ENCODE peak calls at places on chromosomes 7 and 10, in six cellular contexts. H is neural progenitor cell, W is ovary, J is H9, C is adrenal gland, D is aorta. O is an unnamed sample. For H3K27me3, the result is how much of the 10 kb centered on the place peaks cover.

GRCh38 chr10:73838827-73839226 is 27.4 kb upstream of the NDST2 start:
- DNase-seq in C (no peak), H (no peak), J (no peak), W (no peak), D (no peak), O (no peak)

GRCh38 chr7:105610165-105610930 is 29.1 kb upstream of the EFCAB10 start:
- DNase-seq in J (no peak), H (no peak), D (peak), C (no peak), W (no peak), O (peak)

GRCh38 chr7:76108540-76109233 is 60.8 kb downstream of the MDH2 start:
- DNase-seq in H (no peak), W (peak), C (peak), J (no peak), D (no peak), O (peak)

GRCh38 chr7:70728873-70729552 is 402.9 kb upstream of the GALNT17 start:
- DNase-seq in D (no peak), H (peak), W (no peak), C (no peak), J (peak), O (no peak)

GRCh38 chr7:111516612-111517011 is 45.7 kb downstream of the IMMP2L start:
- DNase-seq in J (no peak), H (no peak), D (no peak), C (no peak), W (no peak), O (no peak)

GRCh38 chr7:140506788-140507464 is 27.6 kb upstream of the MKRN1 start:
- DNase-seq in C (no peak), H (peak), D (no peak), W (peak), J (peak), O (no peak)

GRCh38 chr7:48636391-48637015 is 287.8 kb upstream of the CDC14C start:
- DNase-seq in J (no peak), W (no peak), C (no peak), H (no peak), D (no peak), O (no peak)

GRCh38 chr10:23421397-23421796 is 17.5 kb upstream of the OTUD1 start:
- DNase-seq in D (no peak), H (no peak), J (no peak), C (no peak), W (no peak), O (no peak)

GRCh38 chr7:80481196-80481884 is 30.5 kb downstream of the GNAT3 start:
- DNase-seq in H (no peak), J (no peak), C (no peak), W (no peak), D (no peak), O (no peak)

GRCh38 chr10:114751856-114752255 is 69.7 kb upstream of the FHIP2A start:
- DNase-seq in W (no peak), C (no peak), J (no peak), H (no peak), D (no peak), O (no peak)

GRCh38 chr7:112112822-112113255 is 93.4 kb downstream of the DOCK4 start:
- DNase-seq in J (no peak), D (no peak), W (peak), H (no peak), C (peak), O (no peak)

GRCh38 chr7:43572516-43573049 is 10.3 kb upstream of the STK17A start:
- DNase-seq in D (no peak), J (no peak), H (no peak), W (no peak), C (peak), O (no peak)

GRCh38 chr7:56046728-56047445 is 4.4 kb downstream of the PSPH start:
- DNase-seq in C (no peak), J (no peak), H (peak), D (no peak), W (no peak), O (peak)

GRCh38 chr7:82105463-82105862 is 335.6 kb upstream of the HGF start:
- DNase-seq in W (no peak), J (no peak), D (no peak), H (no peak), C (no peak), O (no peak)

GRCh38 chr7:120337308-120337907 is 64.4 kb downstream of the KCND2 start:
- DNase-seq in J (no peak), C (no peak), H (peak), D (no peak), W (no peak), O (no peak)

GRCh38 chr7:144736880-144737493 is 98.9 kb downstream of the TPK1 start:
- DNase-seq in C (no peak), W (no peak), D (no peak), H (no peak), J (no peak), O (no peak)

GRCh38 chr7:130921391-130922180 is 187.6 kb upstream of the KLF14 start:
- DNase-seq in W (peak), C (peak), H (peak), D (peak), J (no peak), O (no peak)

GRCh38 chr7:24138366-24138765 is 145.6 kb upstream of the NPY start:
- DNase-seq in C (no peak), J (no peak), H (no peak), D (no peak), W (no peak), O (no peak)

GRCh38 chr7:101625076-101625914 is 3.8 kb downstream of the MYL10 start:
- DNase-seq in H (peak), D (no peak), C (no peak), W (no peak), J (no peak), O (no peak)

GRCh38 chr10:75403144-75404022 is 1.8 kb upstream of the ZNF503 start:
- DNase-seq in C (peak), D (peak), W (peak), H (peak), J (peak), O (peak)

GRCh38 chr10:92530421-92530820 is 43.5 kb downstream of the IDE start:
- DNase-seq in D (no peak), J (no peak), W (no peak), C (no peak), H (no peak), O (no peak)

GRCh38 chr10:121057291-121057690 is 206.1 kb downstream of the WDR11 start:
- DNase-seq in W (no peak), H (no peak), D (no peak), J (no peak), C (no peak), O (no peak)

GRCh38 chr7:91892821-91893340 is 12.4 kb upstream of the MTERF1 start:
- DNase-seq in W (no peak), D (no peak), H (peak), C (no peak), J (no peak), O (no peak)

GRCh38 chr10:127117125-127117524 is 79.3 kb downstream of the INSYN2A start:
- DNase-seq in C (peak), H (peak), D (peak), W (peak), J (peak), O (peak)

GRCh38 chr7:121504478-121504877 is 108.4 kb upstream of the FAM3C start:
- DNase-seq in D (no peak), J (peak), W (no peak), H (no peak), C (peak), O (no peak)

GRCh38 chr7:875051-875450 is 1.3 kb upstream of the GET4 start:
- DNase-seq in D (no peak), H (peak), W (no peak), J (no peak), C (no peak), O (no peak)

GRCh38 chr7:39413866-39414668 is 152.1 kb upstream of the YAE1 start:
- DNase-seq in H (peak), W (peak), D (peak), J (peak), C (peak), O (peak)

GRCh38 chr10:5252177-5253037 is 55.8 kb downstream of the AKR1C4 start:
- DNase-seq in C (no peak), W (no peak), D (no peak), H (peak), J (peak), O (no peak)

GRCh38 chr7:20737840-20738448 is 48.7 kb downstream of the SP8 start:
- DNase-seq in W (no peak), H (no peak), C (no peak), D (no peak), J (no peak), O (no peak)

GRCh38 chr7:142807855-142808460 is 37.2 kb downstream of the PRSS2 start:
- DNase-seq in H (no peak), J (no peak), W (no peak), D (no peak), C (no peak), O (no peak)

GRCh38 chr10:132112611-132113010 is 46.9 kb downstream of the JAKMIP3 start:
- DNase-seq in H (no peak), J (no peak), C (no peak), W (no peak), D (no peak), O (no peak)

GRCh38 chr7:29319719-29320521 is 125.3 kb downstream of the CHN2 start:
- DNase-seq in H (no peak), D (no peak), W (no peak), C (no peak), J (no peak), O (no peak)

GRCh38 chr7:149787428-149788299 is 14.3 kb upstream of the ZNF467 start:
- DNase-seq in C (no peak), D (peak), H (peak), J (peak), W (no peak), O (no peak)
- H3K27me3 ChIP-seq in C (under half), D (under half), H (half or more), J (under half), W (under half), O (under half)

DNA sequence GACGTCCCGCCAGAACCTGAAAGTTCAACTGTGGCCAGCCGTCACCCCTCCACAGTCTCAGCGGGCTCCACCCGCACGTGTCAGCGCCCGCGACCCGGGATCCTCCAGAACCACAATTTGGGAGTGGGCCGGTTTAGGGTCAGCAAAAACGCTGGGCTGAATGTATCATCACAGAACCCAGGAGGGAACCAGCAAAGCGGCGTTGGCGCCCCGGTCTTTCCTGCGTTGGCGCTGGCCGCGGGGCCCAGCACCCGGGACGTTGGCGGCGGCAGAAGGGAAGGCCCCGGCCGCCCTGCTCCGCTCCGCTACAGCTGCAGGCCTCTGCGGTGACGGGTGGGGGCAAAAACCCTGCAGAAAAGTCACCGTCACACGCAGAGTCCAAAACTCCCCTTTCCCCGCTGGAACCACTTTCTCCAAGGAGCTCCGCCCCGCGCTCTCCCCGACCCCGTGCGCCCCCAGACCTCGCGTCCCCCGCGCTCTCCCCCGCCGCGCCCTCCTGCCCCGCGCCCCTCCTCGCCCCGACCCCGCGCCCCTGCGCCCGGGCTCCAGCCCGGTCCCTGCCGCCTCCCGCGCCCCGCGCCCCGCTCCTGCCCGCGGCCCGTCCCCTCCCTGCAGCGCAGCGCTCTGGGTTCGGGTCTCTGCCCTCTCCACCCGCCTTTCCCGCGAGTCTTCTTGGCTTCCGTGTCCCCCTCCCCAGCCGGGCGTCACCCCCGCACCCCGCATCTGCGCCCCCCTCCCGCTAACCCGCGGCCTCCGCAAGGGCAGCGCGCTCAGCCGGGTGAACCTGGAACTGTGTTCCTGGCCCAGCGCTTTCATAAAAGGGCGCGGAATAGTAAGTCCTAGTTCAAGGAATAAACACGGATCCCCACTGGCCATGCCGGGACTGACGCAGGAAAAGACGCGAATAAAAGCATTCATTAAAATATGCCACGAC is 24.0 kb upstream of the RNF32 start:
- DNase-seq in D (no peak), W (no peak), H (peak), C (no peak), J (no peak), O (no peak)
- H3K27me3 ChIP-seq in D (under half), W (under half), H (under half), C (under half), J (under half), O (under half)

GRCh38 chr10:8042032-8042863 is 12.2 kb upstream of the GATA3 start:
- DNase-seq in H (peak), D (peak), W (no peak), J (no peak), C (no peak), O (no peak)

GRCh38 chr10:8039323-8039922 is 15.1 kb upstream of the GATA3 start:
- DNase-seq in W (no peak), C (no peak), D (no peak), H (peak), J (no peak), O (no peak)

GRCh38 chr10:8040651-8041050 is 13.8 kb upstream of the GATA3 start:
- DNase-seq in C (no peak), J (no peak), H (no peak), D (no peak), W (no peak), O (no peak)

GRCh38 chr10:8042864-8043568 is 11.5 kb upstream of the GATA3 start:
- DNase-seq in W (no peak), J (peak), D (peak), C (no peak), H (peak), O (no peak)

DNA sequence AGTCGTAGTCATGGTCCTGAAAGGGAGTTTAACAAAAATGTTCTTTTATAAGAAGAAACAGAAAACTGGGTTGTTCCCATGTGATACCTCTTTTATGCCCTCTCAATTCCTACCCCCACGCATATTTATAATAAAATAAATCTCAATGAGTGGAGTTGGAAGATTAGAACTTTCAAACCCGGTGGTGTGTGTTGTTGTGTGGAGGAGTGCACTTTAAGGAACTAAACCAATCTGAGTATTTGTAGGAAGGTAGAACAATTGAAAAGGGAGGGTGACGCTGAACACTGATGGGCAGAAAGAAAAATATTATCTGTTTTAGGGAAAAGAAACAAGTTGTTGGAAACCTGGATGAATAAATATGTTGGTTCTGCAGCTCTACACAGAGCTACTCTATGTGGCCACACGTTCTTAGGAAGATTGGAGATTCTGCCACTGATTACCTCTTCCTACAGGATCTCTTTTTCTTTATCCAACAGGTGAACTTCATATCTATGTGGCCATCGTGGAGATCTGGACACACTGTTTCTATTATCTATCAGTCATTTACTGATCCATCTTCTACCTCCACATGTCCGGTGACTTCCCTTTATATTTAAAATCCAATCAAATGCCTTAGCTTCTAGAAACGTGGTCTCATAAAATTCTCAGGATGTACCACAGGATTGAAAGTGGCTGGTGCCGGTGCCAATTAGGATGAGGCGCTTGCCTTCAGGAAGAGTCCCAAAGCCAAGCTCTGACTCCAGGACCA is 13.0 kb upstream of the GATA3 start:
- DNase-seq in H (no peak), J (no peak), D (no peak), W (no peak), C (no peak), O (no peak)
- H3K27me3 ChIP-seq in H (half or more), J (half or more), D (under half), W (under half), C (half or more), O (half or more)

DNA sequence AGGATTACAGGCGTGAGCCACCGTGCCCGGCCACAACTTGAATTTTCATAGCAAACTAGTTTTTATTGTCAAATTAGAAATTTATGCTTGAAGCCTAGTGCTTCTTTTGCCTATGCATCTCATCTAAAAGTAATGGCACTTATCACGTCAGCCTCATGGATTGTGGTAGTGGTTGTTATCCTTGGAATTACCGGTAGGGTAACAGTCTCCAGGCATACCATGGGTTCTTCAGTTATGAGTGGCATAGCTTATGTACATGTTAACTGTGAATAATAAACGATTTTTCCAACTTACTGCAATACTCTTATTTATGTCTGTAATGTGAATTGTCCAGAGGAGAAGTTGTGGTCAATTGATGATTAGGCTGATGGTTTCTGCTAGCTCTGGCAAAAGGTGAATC is 63.1 kb downstream of the BMPR1A start:
- DNase-seq in W (no peak), C (no peak), D (no peak), J (no peak), H (no peak), O (no peak)
- H3K27me3 ChIP-seq in W (under half), C (under half), D (under half), J (under half), H (under half), O (under half)

GRCh38 chr10:62694537-62695126 is 109.9 kb upstream of the ADO start:
- DNase-seq in W (no peak), J (no peak), C (no peak), H (no peak), D (no peak), O (no peak)
- H3K27me3 ChIP-seq in W (under half), J (under half), C (under half), H (under half), D (under half), O (under half)